ENCODE peak calls at places on chromosomes 2 and 18, in four cellular contexts. One of them, this sample, is unnamed.

GRCh38 chr18:26225915-26226228 is 373 bp upstream of the TAF4B start:
- DNase-seq in AG09309: no peak
- DNase-seq in stimulated activated CD8-positive, alpha-beta memory T cell treated with anti-CD3 and anti-CD28 coated beads, Interleukin-2, amount 100 ng/mL, for 48 hours: no peak
- DNase-seq in HCT116: no peak
- DNase-seq in this sample: no peak

GRCh38 chr2:134718095-134718955 is 475 bp downstream of the TMEM163 start:
- DNase-seq in AG09309: no peak
- DNase-seq in stimulated activated CD8-positive, alpha-beta memory T cell treated with anti-CD3 and anti-CD28 coated beads, Interleukin-2, amount 100 ng/mL, for 48 hours: no peak
- DNase-seq in HCT116: no peak
- DNase-seq in this sample: no peak

GRCh38 chr2:182240862-182241371 is 185.9 kb downstream of the PDE1A start:
- DNase-seq in AG09309: no peak
- DNase-seq in stimulated activated CD8-positive, alpha-beta memory T cell treated with anti-CD3 and anti-CD28 coated beads, Interleukin-2, amount 100 ng/mL, for 48 hours: no peak
- DNase-seq in HCT116: peak; percentile 38
- DNase-seq in this sample: no peak

GRCh38 chr2:207215300-207215699 is 49.6 kb upstream of the KLF7 start:
- DNase-seq in AG09309: no peak
- DNase-seq in stimulated activated CD8-positive, alpha-beta memory T cell treated with anti-CD3 and anti-CD28 coated beads, Interleukin-2, amount 100 ng/mL, for 48 hours: no peak
- DNase-seq in HCT116: no peak
- DNase-seq in this sample: no peak

GRCh38 chr2:167293172-167293781 is 405.0 kb downstream of the XIRP2 start:
- DNase-seq in AG09309: no peak
- DNase-seq in stimulated activated CD8-positive, alpha-beta memory T cell treated with anti-CD3 and anti-CD28 coated beads, Interleukin-2, amount 100 ng/mL, for 48 hours: no peak
- DNase-seq in HCT116: no peak
- DNase-seq in this sample: no peak

GRCh38 chr2:23532311-23533013 is 147.5 kb downstream of the KLHL29 start:
- DNase-seq in AG09309: no peak
- DNase-seq in stimulated activated CD8-positive, alpha-beta memory T cell treated with anti-CD3 and anti-CD28 coated beads, Interleukin-2, amount 100 ng/mL, for 48 hours: peak; percentile 19
- DNase-seq in HCT116: no peak
- DNase-seq in this sample: no peak

GRCh38 chr2:54570925-54571694 is 115.0 kb downstream of the SPTBN1 start:
- DNase-seq in AG09309: peak; percentile 85
- DNase-seq in stimulated activated CD8-positive, alpha-beta memory T cell treated with anti-CD3 and anti-CD28 coated beads, Interleukin-2, amount 100 ng/mL, for 48 hours: peak; percentile 76
- DNase-seq in HCT116: no peak
- DNase-seq in this sample: no peak

GRCh38 chr2:121810959-121811853 is 55.8 kb downstream of the TSN start:
- DNase-seq in AG09309: peak; percentile 27
- DNase-seq in stimulated activated CD8-positive, alpha-beta memory T cell treated with anti-CD3 and anti-CD28 coated beads, Interleukin-2, amount 100 ng/mL, for 48 hours: no peak
- DNase-seq in HCT116: peak; percentile 35
- DNase-seq in this sample: no peak

GRCh38 chr2:223759569-223760430 is 77.6 kb downstream of the AP1S3 start:
- DNase-seq in AG09309: no peak
- DNase-seq in stimulated activated CD8-positive, alpha-beta memory T cell treated with anti-CD3 and anti-CD28 coated beads, Interleukin-2, amount 100 ng/mL, for 48 hours: no peak
- DNase-seq in HCT116: peak; percentile 86
- DNase-seq in this sample: peak; percentile 89

GRCh38 chr18:59271606-59272220 is 1.5 kb downstream of the RAX start:
- DNase-seq in AG09309: no peak
- DNase-seq in stimulated activated CD8-positive, alpha-beta memory T cell treated with anti-CD3 and anti-CD28 coated beads, Interleukin-2, amount 100 ng/mL, for 48 hours: no peak
- DNase-seq in HCT116: no peak
- DNase-seq in this sample: no peak